ENCODE peak calls at places on chromosomes 16 and 17, in seven cellular contexts. N, L, F, A, Z, K and J are unnamed samples.

GRCh38 chr16:1635070-1635469 is 22.9 kb downstream of the CRAMP1 start:
- DNase-seq in Z (no peak), K (no peak), L (no peak), N (no peak), F (no peak), A (no peak), J (no peak)

GRCh38 chr17:45835481-45835880 is 9.2 kb upstream of the SPPL2C start:
- DNase-seq in Z (no peak), A (no peak), L (no peak), K (no peak), N (no peak), F (no peak), J (no peak)

GRCh38 chr17:69607162-69607834 is 192.8 kb downstream of the MAP2K6 start:
- DNase-seq in L (peak; percentile 80), N (peak; percentile 51), A (peak; percentile 84), K (peak; percentile 78), F (peak; percentile 84), Z (peak; percentile 82), J (peak; percentile 72)

GRCh38 chr16:89386786-89387185 is 103.6 kb downstream of the ANKRD11 start:
- DNase-seq in N (no peak), A (no peak), L (no peak), F (no peak), K (no peak), Z (no peak), J (no peak)

GRCh38 chr17:17836818-17837379 is at the start of gene SREBF1:
- DNase-seq in N (peak; percentile 86), A (peak; percentile 77), K (no peak), F (peak; percentile 94), Z (peak; percentile 39), L (peak; percentile 52), J (no peak)

GRCh38 chr16:81830845-81831600 is 51.9 kb downstream of the PLCG2 start:
- DNase-seq in L (no peak), N (no peak), A (no peak), Z (no peak), F (no peak), K (no peak), J (no peak)

GRCh38 chr17:393806-394717 is 41.5 kb upstream of the RPH3AL start:
- DNase-seq in Z (no peak), F (no peak), K (no peak), N (no peak), L (no peak), A (no peak), J (no peak)

GRCh38 chr17:63124536-63124935 is 158.5 kb downstream of the TANC2 start:
- DNase-seq in A (no peak), K (no peak), F (no peak), L (no peak), N (no peak), Z (no peak), J (no peak)

GRCh38 chr16:29820271-29820701 is at the start of gene MVP:
- DNase-seq in N (peak; percentile 72), L (peak; percentile 84), K (peak; percentile 62), A (peak; percentile 72), F (no peak), Z (peak; percentile 78), J (peak; percentile 48)

GRCh38 chr16:15703029-15703736 is 53.1 kb downstream of the NDE1 start:
- DNase-seq in F (no peak), N (no peak), A (no peak), L (no peak), Z (no peak), K (no peak), J (no peak)

GRCh38 chr17:78821961-78822360 is 18.7 kb downstream of the USP36 start:
- DNase-seq in F (no peak), A (no peak), L (no peak), Z (no peak), N (no peak), K (no peak), J (no peak)

GRCh38 chr17:78825696-78826095 is 14.9 kb downstream of the USP36 start:
- DNase-seq in A (no peak), K (no peak), N (no peak), L (no peak), Z (no peak), F (no peak), J (no peak)

GRCh38 chr17:78824240-78824639 is 16.4 kb downstream of the USP36 start:
- DNase-seq in A (no peak), N (no peak), Z (no peak), F (no peak), L (no peak), K (no peak), J (no peak)

GRCh38 chr17:78822552-78822951 is 18.1 kb downstream of the USP36 start:
- DNase-seq in L (no peak), A (no peak), F (no peak), K (no peak), N (no peak), Z (no peak), J (peak; percentile 97)

DNA sequence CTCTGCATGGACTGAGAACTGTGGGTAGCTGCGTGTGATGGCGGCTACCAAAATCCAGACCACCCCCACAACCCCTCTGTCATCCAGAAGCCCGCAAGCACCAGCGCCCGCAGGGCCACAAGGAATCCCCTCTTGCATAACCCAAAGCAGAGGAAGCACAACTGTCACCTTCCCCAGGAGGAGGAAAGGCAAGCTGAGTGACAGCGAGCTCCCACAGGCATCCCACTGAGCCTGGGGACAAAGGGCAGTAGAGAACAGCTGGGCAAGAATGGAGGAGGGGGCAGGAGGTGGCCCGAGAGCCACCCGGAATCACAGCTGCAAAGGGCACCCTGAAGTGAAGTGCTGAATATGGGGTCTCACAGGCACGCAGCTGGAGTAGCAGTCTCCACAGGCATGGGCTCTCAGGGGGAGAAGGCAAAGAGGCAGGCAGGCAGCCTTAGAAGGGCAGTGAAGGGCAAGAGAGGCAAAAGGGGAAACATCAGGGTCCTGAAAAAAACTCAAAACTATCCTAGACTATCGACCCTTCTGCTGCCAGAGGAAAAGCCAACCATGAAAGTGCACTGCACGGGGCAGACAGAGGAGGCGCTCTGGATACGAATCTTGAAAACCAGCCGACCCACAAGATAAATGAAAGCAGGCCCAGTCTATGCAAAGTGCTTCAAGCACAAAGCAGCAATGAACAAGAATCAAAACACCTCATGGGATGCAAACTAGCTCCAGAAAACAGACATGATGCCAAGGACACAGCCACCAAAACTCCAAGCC is 17.1 kb downstream of the USP36 start:
- DNase-seq in L (no peak), N (no peak), K (no peak), Z (no peak), A (no peak), F (peak; percentile 46), J (no peak)
- TF ChIP-seq CTCF in L (no peak), N (no peak), K (no peak), Z (no peak), A (peak; percentile 69), F (peak; percentile 36), J (peak; percentile 65)

DNA sequence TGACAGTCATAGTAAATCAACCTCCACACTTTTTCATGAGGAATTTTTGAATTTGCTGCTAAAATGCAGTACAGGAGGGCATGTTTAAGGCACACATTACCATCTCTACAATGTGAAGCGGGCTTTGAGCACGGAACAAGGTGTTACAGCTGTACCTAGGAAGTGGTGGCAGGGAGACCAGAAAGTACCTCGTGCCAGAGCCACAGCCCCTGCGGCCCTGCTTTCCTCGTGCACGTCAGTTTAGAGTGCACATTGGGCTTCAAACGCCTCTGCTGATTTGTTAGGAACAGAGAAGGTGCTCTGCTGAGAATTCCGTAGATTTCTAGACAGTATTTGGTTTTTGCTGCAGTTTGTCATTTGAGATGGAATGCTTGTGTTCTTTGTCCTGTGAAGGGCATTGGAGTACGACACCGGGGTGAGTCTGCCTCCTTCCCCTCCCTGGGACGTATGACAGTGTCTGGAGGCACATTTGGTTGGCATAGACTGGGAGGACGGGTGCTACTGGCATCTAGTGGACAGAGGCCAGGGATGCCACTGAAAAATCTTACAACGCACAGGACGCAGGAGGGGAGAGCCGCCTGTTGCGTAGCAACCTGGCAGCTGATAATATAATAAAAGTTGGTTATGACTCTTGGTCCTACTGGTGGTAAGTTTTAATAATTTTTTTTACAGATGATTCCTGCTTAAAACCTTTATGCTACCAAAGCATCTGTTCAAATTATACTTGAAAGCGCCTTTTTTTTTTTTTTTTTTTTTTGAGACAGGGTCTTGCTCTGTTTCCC is 9.1 kb downstream of the FOXK2 start:
- DNase-seq in K (peak; percentile 70), A (peak; percentile 55), N (no peak), Z (no peak), F (peak; percentile 52), L (peak; percentile 67), J (peak; percentile 53)
- TF ChIP-seq CTCF in K (peak; percentile 54), A (peak; percentile 70), N (no peak), Z (peak; percentile 8), F (peak; percentile 27), L (peak; percentile 12), J (peak; percentile 59)

GRCh38 chr17:13135496-13135895 is 117.7 kb upstream of the ELAC2 start:
- DNase-seq in K (no peak), Z (no peak), L (no peak), N (no peak), F (peak; percentile 83), A (no peak), J (no peak)

GRCh38 chr17:13143001-13143400 is 125.2 kb upstream of the ELAC2 start:
- DNase-seq in L (no peak), A (no peak), F (no peak), Z (no peak), K (no peak), N (no peak), J (no peak)

GRCh38 chr17:13140750-13141149 is 122.9 kb upstream of the ELAC2 start:
- DNase-seq in L (no peak), Z (no peak), F (peak; percentile 86), K (no peak), A (no peak), N (no peak), J (no peak)
- TF ChIP-seq CTCF in L (no peak), Z (no peak), F (peak; percentile 59), K (no peak), A (no peak), N (no peak), J (peak; percentile 31)

DNA sequence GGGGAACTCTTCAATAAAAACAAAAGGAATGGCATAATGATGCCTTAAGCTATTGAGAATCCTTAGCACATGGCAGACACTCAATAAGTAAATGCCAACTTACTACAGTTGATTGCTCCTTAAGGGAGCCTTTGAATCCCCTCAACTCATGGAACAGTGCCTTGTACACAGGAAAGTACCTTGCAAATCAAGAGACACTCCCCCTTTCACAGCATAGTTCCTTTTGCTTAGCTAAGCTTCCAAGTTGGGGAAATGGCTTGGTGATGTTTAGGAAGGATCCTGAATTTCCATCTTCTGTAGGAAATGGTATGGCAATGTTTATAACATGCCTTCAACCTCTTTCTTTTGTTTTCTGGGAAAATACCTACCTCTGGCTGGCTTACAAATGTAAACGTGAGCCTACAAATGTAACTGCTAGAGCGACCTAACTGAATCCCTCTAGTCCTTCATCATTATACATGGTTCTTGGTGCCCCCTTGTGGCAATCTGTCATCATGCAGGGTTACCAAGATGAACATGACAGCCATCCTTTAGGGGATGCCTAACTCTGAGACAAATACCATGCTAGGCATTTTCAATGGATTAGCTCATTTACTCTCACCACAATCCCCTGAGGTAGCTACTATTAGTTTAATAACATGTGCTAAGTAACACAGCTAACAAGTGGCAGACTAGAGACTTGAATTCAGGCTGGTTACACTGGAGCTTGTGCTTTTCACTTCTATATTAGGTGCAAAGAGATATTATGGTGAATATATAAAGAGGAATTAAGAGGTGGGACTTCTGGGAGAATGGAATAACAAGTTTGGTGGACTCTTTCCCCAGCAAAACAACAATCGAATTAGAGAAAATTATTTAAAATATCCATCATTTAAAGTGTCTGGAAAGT is 65.0 kb downstream of the MMD start:
- DNase-seq in F (peak; percentile 83), K (peak; percentile 68), Z (peak; percentile 65), N (peak; percentile 72), L (peak; percentile 75), A (peak; percentile 85), J (peak; percentile 64)
- TF ChIP-seq CTCF in F (peak; percentile 89), K (peak; percentile 81), Z (peak; percentile 79), N (peak; percentile 77), L (peak; percentile 65), A (peak; percentile 95), J (peak; percentile 90)